ENCODE peak calls at places on chromosome 19, in five cellular contexts. R is ELR, U is Karpas-422, P is IMR-90, J is NCI-H1105. F is an unnamed sample.

GRCh38 chr19:51099070-51099382 is 9.2 kb downstream of the CTU1 start:
- DNase-seq in R (no peak), U (no peak), P (no peak), J (no peak), F (peak)

GRCh38 chr19:47700934-47701716 is 12.1 kb upstream of the EHD2 start:
- DNase-seq in R (no peak), U (no peak), P (no peak), J (no peak), F (peak)

GRCh38 chr19:15449620-15450527 is at the start of gene WIZ:
- DNase-seq in R (peak), U (peak), P (peak), J (peak), F (peak)

GRCh38 chr19:50779504-50780457 is 9.5 kb downstream of the GPR32 start:
- DNase-seq in R (peak), U (no peak), P (no peak), J (no peak), F (no peak)

GRCh38 chr19:57587529-57587928 is 3.6 kb downstream of the ZIK1 start:
- DNase-seq in R (peak), U (no peak), P (peak), J (no peak), F (peak)

GRCh38 chr19:47124937-47125668 is 5.5 kb upstream of the SAE1 start:
- DNase-seq in R (peak), U (peak), P (peak), J (peak), F (peak)

GRCh38 chr19:46718157-46718933 is 1.4 kb upstream of the PRKD2 start:
- DNase-seq in R (no peak), U (peak), P (no peak), J (no peak), F (peak)

GRCh38 chr19:33214621-33215020 is 11.0 kb downstream of the SLC7A10 start:
- DNase-seq in R (peak), U (no peak), P (peak), J (no peak), F (peak)

GRCh38 chr19:12821761-12822160 is 12.6 kb downstream of the RTBDN start:
- DNase-seq in R (peak), U (no peak), P (no peak), J (no peak), F (no peak)

GRCh38 chr19:52922841-52923781 is at the start of gene ZNF888:
- DNase-seq in R (peak), U (peak), P (peak), J (peak), F (peak)

GRCh38 chr19:46935066-46935663 is 74.4 kb downstream of the ARHGAP35 start:
- DNase-seq in R (no peak), U (no peak), P (peak), J (no peak), F (no peak)

GRCh38 chr19:13429563-13429962 is 76.7 kb downstream of the CACNA1A start:
- DNase-seq in R (no peak), U (no peak), P (peak), J (no peak), F (no peak)

GRCh38 chr19:49472936-49473335 is 1.1 kb upstream of the FLT3LG start:
- DNase-seq in R (no peak), U (peak), P (no peak), J (no peak), F (peak)

GRCh38 chr19:36807029-36807428 is 31.2 kb downstream of the ZNF790 start:
- DNase-seq in R (no peak), U (no peak), P (no peak), J (no peak), F (no peak)

GRCh38 chr19:11507370-11508078 is 1.9 kb upstream of the ZNF653 start:
- DNase-seq in R (no peak), U (no peak), P (no peak), J (no peak), F (peak)

GRCh38 chr19:7862413-7862951 is 11.7 kb downstream of the PRR36 start:
- DNase-seq in R (peak), U (peak), P (peak), J (peak), F (peak)

GRCh38 chr19:53908106-53908932 is 759 bp upstream of the CACNG7 start:
- DNase-seq in R (peak), U (peak), P (peak), J (no peak), F (peak)

GRCh38 chr19:40147693-40148347 is 43.4 kb upstream of the MAP3K10 start:
- DNase-seq in R (peak), U (no peak), P (peak), J (no peak), F (peak)

GRCh38 chr19:33301011-33301899 is 1.1 kb downstream of the CEBPA start:
- DNase-seq in R (no peak), U (no peak), P (no peak), J (no peak), F (peak)

GRCh38 chr19:17468302-17469091 is 1.8 kb upstream of the SLC27A1 start:
- DNase-seq in R (no peak), U (no peak), P (no peak), J (no peak), F (peak)

GRCh38 chr19:8041553-8041952 is 11.0 kb upstream of the CCL25 start:
- DNase-seq in R (no peak), U (no peak), P (no peak), J (no peak), F (no peak)

GRCh38 chr19:45290381-45290931 is 32.2 kb downstream of the CKM start:
- DNase-seq in R (no peak), U (no peak), P (no peak), J (no peak), F (peak)

GRCh38 chr19:4068058-4068966 is 1.6 kb upstream of the ZBTB7A start:
- DNase-seq in R (no peak), U (no peak), P (no peak), J (no peak), F (no peak)

GRCh38 chr19:40638327-40638726 is 37.2 kb downstream of the LTBP4 start:
- DNase-seq in R (no peak), U (no peak), P (no peak), J (no peak), F (no peak)

GRCh38 chr19:55210120-55210493 is 806 bp upstream of the PTPRH start:
- DNase-seq in R (peak), U (no peak), P (peak), J (no peak), F (peak)

GRCh38 chr19:16952046-16952445 is 63.2 kb downstream of the F2RL3 start:
- DNase-seq in R (no peak), U (no peak), P (no peak), J (no peak), F (no peak)

GRCh38 chr19:3656747-3657394 is 30.3 kb upstream of the CACTIN start:
- DNase-seq in R (peak), U (no peak), P (no peak), J (no peak), F (no peak)

GRCh38 chr19:33124207-33125098 is 7.5 kb upstream of the WDR88 start:
- DNase-seq in R (no peak), U (no peak), P (no peak), J (no peak), F (no peak)

GRCh38 chr19:4161415-4162077 is 8.1 kb downstream of the CREB3L3 start:
- DNase-seq in R (no peak), U (no peak), P (no peak), J (no peak), F (peak)

F was measured in osteoblast.